ENCODE peak calls at places on chromosomes 16 and 17, in nine cellular contexts. E is fibroblast of lung, Z is osteoblast, H is vagina, F is heart left ventricle, K is ascending aorta, T is A549, S is esophagus muscularis mucosa, P is PC-3. Q is an unnamed sample.
A peak's percentile ranks its signal among the peaks of the same experiment; 100 is the strongest.

GRCh38 chr17:27352481-27353460 is 58.9 kb downstream of the WSB1 start:
- DNase-seq in F (no peak), S (no peak), H (no peak), K (no peak), E (peak; percentile 54), P (no peak), Z (no peak), T (peak; percentile 40), Q (no peak)

GRCh38 chr16:58494981-58495860 is 4.7 kb upstream of the NDRG4 start:
- DNase-seq in F (peak; percentile 88), H (no peak), E (peak; percentile 97), K (peak; percentile 30), S (no peak), Z (peak; percentile 99), T (peak; percentile 92), P (peak; percentile 85), Q (peak; percentile 68)

GRCh38 chr17:82215095-82215971 is 2.7 kb upstream of the CCDC57 start:
- DNase-seq in P (no peak), H (no peak), T (peak; percentile 66), E (peak; percentile 37), F (peak; percentile 36), S (no peak), K (no peak), Z (peak; percentile 97), Q (no peak)

GRCh38 chr16:11411059-11411550 is 65.8 kb downstream of the RMI2 start:
- DNase-seq in S (no peak), K (no peak), F (no peak), H (no peak), P (no peak), T (no peak), E (no peak), Z (peak; percentile 54), Q (no peak)

GRCh38 chr17:75288784-75289121 is 480 bp downstream of the SLC25A19 start:
- DNase-seq in H (no peak), P (peak; percentile 68), S (no peak), T (no peak), F (peak; percentile 54), K (no peak), Z (no peak), E (no peak), Q (peak; percentile 78)

GRCh38 chr17:57666946-57667345 is 78.2 kb downstream of the CCDC182 start:
- DNase-seq in Z (no peak), K (no peak), E (no peak), S (no peak), F (no peak), P (no peak), T (no peak), H (peak; percentile 69), Q (no peak)

GRCh38 chr17:76014100-76014924 is 12.8 kb downstream of the EVPL start:
- DNase-seq in Z (peak; percentile 99), H (no peak), P (peak; percentile 79), E (peak; percentile 64), T (peak; percentile 76), F (peak; percentile 74), K (no peak), S (no peak), Q (peak; percentile 93)

GRCh38 chr16:88706288-88706964 is at the start of the genes CTU2 and RNF166:
- DNase-seq in H (no peak), T (peak; percentile 85), E (peak; percentile 86), P (peak; percentile 88), Z (peak; percentile 100), F (peak; percentile 95), K (peak; percentile 64), S (peak; percentile 95), Q (peak; percentile 91)

GRCh38 chr17:37839196-37839978 is 84.8 kb upstream of the TBC1D3K start:
- DNase-seq in F (no peak), T (no peak), Z (peak; percentile 84), H (no peak), S (no peak), E (no peak), K (no peak), P (no peak), Q (no peak)
- H3K9me3 ChIP-seq in F (no peaks in the 10 kb centered on the region), T (no peaks in the 10 kb centered on the region), Z (no peaks in the 10 kb centered on the region), H (no peaks in the 10 kb centered on the region), S (no peaks in the 10 kb centered on the region), E (no peaks in the 10 kb centered on the region), K (no peaks in the 10 kb centered on the region), P (no peaks in the 10 kb centered on the region), Q (no peaks in the 10 kb centered on the region)

DNA sequence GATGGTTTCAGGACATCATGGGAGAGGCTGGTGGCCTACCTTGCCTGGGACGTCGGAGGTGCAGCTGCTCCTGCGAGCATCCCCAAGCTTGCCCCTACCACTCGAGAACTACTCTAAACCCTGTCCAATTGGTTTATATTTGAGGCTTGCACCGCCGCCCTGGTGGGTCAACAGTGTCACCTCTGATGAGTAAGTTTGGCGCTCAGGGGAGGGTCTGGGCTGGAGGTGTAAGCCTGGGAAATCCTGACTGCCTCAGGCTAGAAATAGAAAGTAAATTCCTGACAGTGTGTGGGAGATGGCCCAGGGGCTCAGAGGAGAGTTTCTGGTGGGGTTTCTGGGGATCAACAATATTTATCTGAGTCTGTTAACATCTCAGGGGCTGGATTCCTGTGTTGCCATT is 48.2 kb downstream of the CCDC42 start:
- DNase-seq in E (no peak), P (no peak), T (no peak), F (no peak), S (no peak), H (no peak), K (no peak), Z (peak; percentile 23), Q (no peak)
- H3K9me3 ChIP-seq in E (no peaks in the 10 kb centered on the region), P (no peaks in the 10 kb centered on the region), T (no peaks in the 10 kb centered on the region), F (no peaks in the 10 kb centered on the region), S (no peaks in the 10 kb centered on the region), H (no peaks in the 10 kb centered on the region), K (no peaks in the 10 kb centered on the region), Z (no peaks in the 10 kb centered on the region), Q (no peaks in the 10 kb centered on the region)

GRCh38 chr17:73706428-73706827 is 62.2 kb upstream of the SDK2 start:
- DNase-seq in F (no peak), K (no peak), S (no peak), P (no peak), E (no peak), T (no peak), H (no peak), Z (no peak), Q (no peak)

GRCh38 chr17:73705594-73705993 is 61.3 kb upstream of the SDK2 start:
- DNase-seq in H (no peak), E (peak; percentile 52), F (no peak), S (no peak), P (peak; percentile 51), T (peak; percentile 76), K (no peak), Z (no peak), Q (no peak)

GRCh38 chr17:73703917-73704316 is 59.7 kb upstream of the SDK2 start:
- DNase-seq in P (no peak), Z (no peak), E (no peak), H (no peak), S (no peak), F (no peak), T (no peak), K (no peak), Q (no peak)

GRCh38 chr17:73707358-73707757 is 63.1 kb upstream of the SDK2 start:
- DNase-seq in T (no peak), Z (no peak), S (no peak), H (no peak), P (no peak), E (no peak), F (no peak), K (no peak), Q (no peak)

GRCh38 chr17:73706858-73707257 is 62.6 kb upstream of the SDK2 start:
- DNase-seq in T (no peak), F (no peak), Z (no peak), S (no peak), E (no peak), H (no peak), K (no peak), P (peak; percentile 24), Q (no peak)
- H3K9me3 ChIP-seq in T (peaks cover 8% of the 10 kb centered on the region), F (no peaks in the 10 kb centered on the region), Z (no peaks in the 10 kb centered on the region), S (peaks cover 12% of the 10 kb centered on the region), E (no peaks in the 10 kb centered on the region), H (no peaks in the 10 kb centered on the region), K (no peaks in the 10 kb centered on the region), P (no peaks in the 10 kb centered on the region), Q (peaks cover 5% of the 10 kb centered on the region)

GRCh38 chr17:16551878-16552636 is 16.9 kb downstream of the ZNF287 start:
- DNase-seq in P (no peak), Z (no peak), S (no peak), K (no peak), E (peak; percentile 2), F (no peak), T (peak; percentile 8), H (no peak), Q (no peak)
- H3K9me3 ChIP-seq in P (peaks cover 82% of the 10 kb centered on the region), Z (peaks cover 40% of the 10 kb centered on the region), S (peaks cover 96% of the 10 kb centered on the region), K (peaks cover 98% of the 10 kb centered on the region), E (peaks cover 2% of the 10 kb centered on the region), F (peaks cover 99% of the 10 kb centered on the region), T (peaks cover 99% of the 10 kb centered on the region), H (peaks cover 73% of the 10 kb centered on the region), Q (peaks cover 61% of the 10 kb centered on the region)

GRCh38 chr17:22270381-22270780 is 578.1 kb downstream of the KCNJ18 start:
- DNase-seq in P (no peak), F (no peak), E (no peak), S (no peak), Z (no peak), T (no peak), K (no peak), H (no peak), Q (no peak)
- H3K9me3 ChIP-seq in P (no peaks in the 10 kb centered on the region), F (peaks cover 22% of the 10 kb centered on the region), E (no peaks in the 10 kb centered on the region), S (no peaks in the 10 kb centered on the region), Z (peaks cover 9% of the 10 kb centered on the region), T (no peaks in the 10 kb centered on the region), K (no peaks in the 10 kb centered on the region), H (no peaks in the 10 kb centered on the region), Q (no peaks in the 10 kb centered on the region)

Q was measured in OCI-LY7.